ENCODE peak calls at places on chromosomes 6 and 20, in six cellular contexts. K is SK-N-MC, M is thoracic aorta, F is mammary epithelial cell, W is aorta, J is fibroblast of lung. G is an unnamed sample. For H3K9me3 and H3K36me3, the result is how much of the 10 kb centered on the place peaks cover.

GRCh38 chr6:118810420-118811027 is 83.4 kb upstream of the ASF1A start:
- DNase-seq in M (no peak), F (no peak), K (no peak), W (no peak), J (no peak), G (no peak)

GRCh38 chr6:36247691-36248090 is 22.2 kb upstream of the PNPLA1 start:
- DNase-seq in W (peak), K (no peak), F (no peak), J (no peak), M (no peak), G (peak)

GRCh38 chr6:38987503-38987902 is 61.1 kb upstream of the GLP1R start:
- DNase-seq in W (no peak), K (no peak), M (no peak), F (no peak), J (no peak), G (no peak)

GRCh38 chr6:127851197-127851596 is 49.7 kb downstream of the THEMIS start:
- DNase-seq in M (no peak), K (no peak), F (no peak), J (no peak), W (no peak), G (no peak)

GRCh38 chr6:106692112-106692822 is 62.9 kb downstream of the QRSL1 start:
- DNase-seq in M (no peak), F (peak), J (peak), W (peak), K (no peak), G (peak)

GRCh38 chr6:30352550-30352949 is 7.6 kb downstream of the RPP21 start:
- DNase-seq in J (no peak), M (no peak), W (no peak), K (no peak), F (no peak), G (no peak)

GRCh38 chr6:163416640-163417253 is 2.2 kb downstream of the QKI start:
- DNase-seq in J (peak), F (peak), M (no peak), W (no peak), K (peak), G (peak)

GRCh38 chr6:141925001-141925400 is 207.7 kb upstream of the GJE1 start:
- DNase-seq in J (peak), M (no peak), F (no peak), W (no peak), K (no peak), G (no peak)

GRCh38 chr6:138499303-138499991 is at the start of gene NHSL1:
- DNase-seq in M (no peak), J (peak), W (no peak), K (no peak), F (peak), G (no peak)

GRCh38 chr20:24503352-24503931 is 34.0 kb downstream of the SYNDIG1 start:
- DNase-seq in F (no peak), M (no peak), J (peak), K (no peak), W (peak), G (no peak)

GRCh38 chr6:169998457-169998856 is 247.0 kb downstream of the ERMARD start:
- DNase-seq in W (no peak), M (no peak), F (no peak), K (no peak), J (no peak), G (no peak)
- H3K9me3 ChIP-seq in W (under half), M (under half), F (under half), K (under half), J (under half), G (under half)

DNA sequence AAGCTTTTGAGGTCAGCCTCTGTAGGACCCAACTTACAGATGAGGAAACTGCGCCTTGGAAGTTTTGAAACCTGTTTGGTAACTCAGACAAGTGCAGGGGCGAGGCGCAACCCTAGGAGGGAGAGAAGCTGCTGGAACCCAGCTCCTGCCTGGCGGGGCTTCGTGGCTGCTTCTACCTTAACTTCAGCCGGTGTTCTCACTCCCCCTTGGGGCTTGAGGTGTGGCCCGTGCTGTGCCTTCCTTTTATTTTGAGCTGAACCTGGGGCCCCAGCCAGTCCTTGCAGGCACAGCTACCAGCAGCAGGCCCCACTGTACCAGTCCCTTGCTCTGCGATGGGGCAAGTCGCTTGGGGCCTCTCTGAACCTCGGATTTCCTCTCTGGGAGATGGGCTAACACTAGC is 12.0 kb downstream of the RBM38 start:
- DNase-seq in K (no peak), F (no peak), W (no peak), J (no peak), M (no peak), G (no peak)
- H3K36me3 ChIP-seq in K (half or more), F (under half), W (under half), J (under half), M (half or more), G (under half)

DNA sequence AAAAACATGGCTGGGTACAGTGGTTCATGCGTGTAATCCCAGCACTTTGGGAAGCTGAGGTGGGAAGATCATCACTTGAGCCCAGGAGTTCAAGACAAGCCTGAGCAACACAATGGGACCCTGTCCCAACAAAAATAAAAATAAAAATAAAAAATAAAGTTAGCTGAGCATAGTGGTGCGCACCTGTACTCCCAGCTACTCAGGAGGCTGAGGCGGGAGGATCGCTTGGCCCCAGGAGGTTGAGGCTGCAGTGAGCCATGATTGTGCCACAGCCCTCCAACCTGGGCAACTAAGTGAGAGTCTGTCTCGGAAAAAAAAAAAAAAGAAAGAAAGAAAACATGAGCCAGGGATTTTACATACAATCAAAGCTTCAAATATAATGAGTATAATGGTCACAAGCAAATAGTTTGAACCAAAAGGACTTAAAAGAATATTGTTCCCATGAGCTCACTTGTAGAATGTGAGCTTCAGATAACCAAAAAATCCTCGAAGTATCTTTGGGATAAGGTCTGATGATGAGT is 31.1 kb downstream of the RANBP9 start:
- DNase-seq in J (no peak), F (no peak), K (no peak), M (no peak), W (no peak), G (no peak)
- H3K9me3 ChIP-seq in J (under half), F (under half), K (under half), M (under half), W (under half), G (under half)

DNA sequence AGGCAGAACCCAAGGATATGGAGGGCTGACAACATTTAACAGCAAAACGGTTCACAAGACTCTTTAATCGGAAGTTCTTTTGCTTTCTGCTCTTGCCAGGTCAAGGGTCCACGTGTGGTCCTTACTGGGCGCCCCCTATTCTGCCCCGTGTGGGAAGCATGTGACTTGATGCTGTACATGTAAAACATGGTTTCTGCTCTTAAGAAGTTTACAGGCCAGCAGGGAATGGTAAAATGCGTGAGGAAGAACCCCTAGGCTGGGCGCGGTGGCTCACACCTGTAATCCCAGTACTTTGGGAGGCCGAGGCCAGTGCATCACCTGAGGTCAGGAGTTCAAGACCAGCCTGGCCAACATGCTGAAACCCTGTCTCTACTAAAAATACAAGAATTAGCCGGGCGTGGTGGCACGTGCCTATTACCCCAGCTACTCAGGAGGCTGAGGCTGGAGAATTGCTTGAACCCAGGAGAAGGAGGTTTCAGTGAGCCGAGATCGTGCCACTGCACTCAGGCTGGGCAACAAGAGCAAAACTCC is 19.3 kb downstream of the ZNF217 start:
- DNase-seq in F (no peak), M (no peak), K (no peak), J (no peak), W (no peak), G (no peak)
- H3K36me3 ChIP-seq in F (half or more), M (under half), K (half or more), J (under half), W (under half), G (half or more)

GRCh38 chr6:166728884-166729530 is 102.0 kb upstream of the RPS6KA2 start:
- DNase-seq in J (no peak), W (no peak), K (no peak), M (no peak), F (no peak), G (no peak)
- H3K9me3 ChIP-seq in J (under half), W (under half), K (under half), M (under half), F (under half), G (under half)

DNA sequence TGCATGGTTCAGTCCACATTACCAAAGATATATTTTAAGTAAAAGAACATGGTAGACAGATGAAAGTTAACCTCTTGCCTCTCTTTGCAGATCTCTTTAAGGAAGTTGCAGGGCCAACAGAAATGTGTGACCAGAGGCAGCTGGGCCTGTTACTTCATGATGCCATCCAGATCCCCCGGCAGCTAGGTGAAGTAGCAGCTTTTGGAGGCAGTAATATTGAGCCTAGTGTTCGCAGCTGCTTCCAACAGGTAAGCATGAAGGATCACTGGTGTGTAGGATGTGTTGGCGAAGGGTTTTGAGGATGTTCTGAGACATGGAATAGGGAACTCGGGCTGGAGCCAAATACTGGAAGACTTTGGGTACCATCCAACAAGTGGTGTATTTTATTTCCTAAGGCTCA is 508.6 kb downstream of the UTRN start:
- DNase-seq in W (no peak), K (no peak), F (no peak), J (no peak), M (no peak), G (no peak)
- H3K36me3 ChIP-seq in W (under half), K (under half), F (under half), J (under half), M (under half), G (under half)

G was measured in MG63.